ENCODE peak calls at places on chromosomes 4 and X, in eight cellular contexts. R is lung; I is NCI-H2029 treated with DMSO at 0.1 percent for 48 hours; C is central memory CD8-positive, alpha-beta T cell; F is NCI-H748 treated with DMSO at 0.1 percent for 48 hours; M is amniotic stem cell; J is posterior cingulate gyrus; Y is GM12865. L is an unnamed sample.
A peak's percentile ranks its signal among the peaks of the same experiment; 100 is the strongest.

GRCh38 chrX:38882894-38883620 is 81.8 kb downstream of the MID1IP1 start:
- DNase-seq in F (no peak), R (no peak), Y (no peak), J (no peak), M (peak; percentile 10), I (no peak), C (no peak), L (no peak)

GRCh38 chr4:3446631-3447320 is 5.0 kb downstream of the HGFAC start:
- DNase-seq in F (no peak), R (no peak), Y (no peak), C (no peak), J (peak; percentile 59), I (no peak), M (no peak), L (no peak)

GRCh38 chr4:40648141-40648540 is 18.5 kb upstream of the RBM47 start:
- DNase-seq in J (no peak), F (no peak), R (no peak), M (no peak), Y (no peak), I (no peak), C (no peak), L (no peak)

GRCh38 chrX:120306640-120307039 is 4.6 kb downstream of the TMEM255A start:
- DNase-seq in C (no peak), R (no peak), F (no peak), Y (no peak), M (no peak), I (no peak), J (no peak), L (no peak)

GRCh38 chr4:70734971-70735370 is 13.2 kb downstream of the RUFY3 start:
- DNase-seq in C (no peak), J (no peak), Y (no peak), R (no peak), I (peak; percentile 17), F (no peak), M (no peak), L (peak; percentile 7)

GRCh38 chrX:135010921-135011320 is 11.4 kb downstream of the RTL8B start:
- DNase-seq in J (no peak), C (no peak), Y (no peak), F (no peak), M (no peak), R (no peak), I (no peak), L (no peak)

GRCh38 chrX:119423631-119424030 is 24.5 kb downstream of the SLC25A43 start:
- DNase-seq in M (no peak), R (no peak), F (no peak), J (no peak), C (no peak), I (no peak), Y (peak; percentile 53), L (no peak)

GRCh38 chr4:174628206-174628605 is 105.9 kb upstream of the HPGD start:
- DNase-seq in I (no peak), Y (no peak), F (no peak), J (peak; percentile 70), M (no peak), R (no peak), C (no peak), L (no peak)

GRCh38 chr4:8912089-8912455 is 40.4 kb upstream of the HMX1 start:
- DNase-seq in C (peak; percentile 4), M (no peak), J (peak; percentile 18), Y (no peak), I (no peak), R (no peak), F (no peak), L (no peak)